ENCODE peak calls at places on chromosomes 16 and 17, in seven cellular contexts. One of them, this sample, is unnamed.

GRCh38 chr17:82611140-82612058 is 36.8 kb downstream of the WDR45B start:
- DNase-seq in ELF-1: no peak
- DNase-seq in A549: no peak
- DNase-seq in stimulated activated CD4-positive, alpha-beta T cell treated with anti-CD3 and anti-CD28 coated beads, Interleukin-2, amount 100 ng/mL, for 48 hours: no peak
- DNase-seq in NCI-H1092 treated with DMSO at 0.1 percent for 48 hours: no peak
- DNase-seq in amniotic stem cell: no peak
- DNase-seq in psoas muscle: no peak
- DNase-seq in this sample: no peak

GRCh38 chr16:57403965-57404817 is at the start of gene CCL17:
- DNase-seq in A549: no peak
- DNase-seq in ELF-1: no peak
- DNase-seq in psoas muscle: no peak
- DNase-seq in amniotic stem cell: no peak
- DNase-seq in NCI-H1092 treated with DMSO at 0.1 percent for 48 hours: no peak
- DNase-seq in stimulated activated CD4-positive, alpha-beta T cell treated with anti-CD3 and anti-CD28 coated beads, Interleukin-2, amount 100 ng/mL, for 48 hours: no peak
- DNase-seq in this sample: no peak

GRCh38 chr16:80107900-80108299 is 432.9 kb upstream of the DYNLRB2 start:
- DNase-seq in psoas muscle: no peak
- DNase-seq in ELF-1: no peak
- DNase-seq in NCI-H1092 treated with DMSO at 0.1 percent for 48 hours: no peak
- DNase-seq in stimulated activated CD4-positive, alpha-beta T cell treated with anti-CD3 and anti-CD28 coated beads, Interleukin-2, amount 100 ng/mL, for 48 hours: no peak
- DNase-seq in amniotic stem cell: no peak
- DNase-seq in A549: no peak
- DNase-seq in this sample: no peak

GRCh38 chr17:70405492-70406220 is 236.3 kb downstream of the KCNJ2 start:
- DNase-seq in stimulated activated CD4-positive, alpha-beta T cell treated with anti-CD3 and anti-CD28 coated beads, Interleukin-2, amount 100 ng/mL, for 48 hours: no peak
- DNase-seq in amniotic stem cell: peak; percentile 19
- DNase-seq in psoas muscle: no peak
- DNase-seq in A549: peak; percentile 85
- DNase-seq in ELF-1: no peak
- DNase-seq in NCI-H1092 treated with DMSO at 0.1 percent for 48 hours: no peak
- DNase-seq in this sample: no peak

GRCh38 chr16:5024632-5025031 is 9.1 kb downstream of the NAGPA start:
- DNase-seq in psoas muscle: no peak
- DNase-seq in amniotic stem cell: no peak
- DNase-seq in stimulated activated CD4-positive, alpha-beta T cell treated with anti-CD3 and anti-CD28 coated beads, Interleukin-2, amount 100 ng/mL, for 48 hours: no peak
- DNase-seq in NCI-H1092 treated with DMSO at 0.1 percent for 48 hours: peak; percentile 57
- DNase-seq in ELF-1: no peak
- DNase-seq in A549: peak; percentile 75
- DNase-seq in this sample: no peak

GRCh38 chr16:11470676-11471415 is 115.9 kb downstream of the LITAF start:
- DNase-seq in ELF-1: no peak
- DNase-seq in amniotic stem cell: no peak
- DNase-seq in psoas muscle: no peak
- DNase-seq in stimulated activated CD4-positive, alpha-beta T cell treated with anti-CD3 and anti-CD28 coated beads, Interleukin-2, amount 100 ng/mL, for 48 hours: no peak
- DNase-seq in NCI-H1092 treated with DMSO at 0.1 percent for 48 hours: no peak
- DNase-seq in A549: no peak
- DNase-seq in this sample: no peak

GRCh38 chr17:13297198-13297597 is 279.4 kb upstream of the ELAC2 start:
- DNase-seq in stimulated activated CD4-positive, alpha-beta T cell treated with anti-CD3 and anti-CD28 coated beads, Interleukin-2, amount 100 ng/mL, for 48 hours: no peak
- DNase-seq in NCI-H1092 treated with DMSO at 0.1 percent for 48 hours: peak; percentile 69
- DNase-seq in psoas muscle: no peak
- DNase-seq in amniotic stem cell: no peak
- DNase-seq in A549: no peak
- DNase-seq in ELF-1: no peak
- DNase-seq in this sample: no peak

GRCh38 chr17:77352996-77353395 is 212.2 kb downstream of the SEC14L1 start:
- DNase-seq in A549: no peak
- DNase-seq in NCI-H1092 treated with DMSO at 0.1 percent for 48 hours: no peak
- DNase-seq in ELF-1: no peak
- DNase-seq in psoas muscle: no peak
- DNase-seq in amniotic stem cell: no peak
- DNase-seq in stimulated activated CD4-positive, alpha-beta T cell treated with anti-CD3 and anti-CD28 coated beads, Interleukin-2, amount 100 ng/mL, for 48 hours: no peak
- DNase-seq in this sample: no peak

This sample was measured in iPS-NIHi11.